ENCODE peak calls at places on chromosomes 1 and 21, in seven cellular contexts. V is transverse colon; G is OCI-M1; D is activated CD4-positive, alpha-beta memory T cell treated with anti-CD3 and anti-CD28 coated beads, Interleukin-2, amount 10 ng/mL, durations not matched to agents 7 days and 5 days; M is neural crest cell; Q is brain microvascular endothelial cell; R is activated CD4-positive, alpha-beta T cell treated with anti-CD3 and anti-CD28 coated beads, Interleukin-2, amount 10 ng/mL, durations not matched to agents 7 days and 5 days. Y is an unnamed sample.

GRCh38 chr1:65177457-65177856 is 29.5 kb downstream of the AK4 start:
- DNase-seq in V (no peak), G (no peak), D (no peak), M (no peak), Q (peak), R (no peak), Y (no peak)

GRCh38 chr1:109396513-109396839 is 1.2 kb downstream of the SORT1 start:
- DNase-seq in V (no peak), G (no peak), D (no peak), M (no peak), Q (no peak), R (no peak), Y (no peak)

GRCh38 chr21:42597487-42598158 is 55.8 kb upstream of the PDE9A start:
- DNase-seq in V (no peak), G (no peak), D (no peak), M (no peak), Q (no peak), R (no peak), Y (no peak)

GRCh38 chr1:231334079-231334666 is 3.5 kb downstream of the EXOC8 start:
- DNase-seq in V (no peak), G (no peak), D (no peak), M (no peak), Q (no peak), R (no peak), Y (no peak)

GRCh38 chr1:78060857-78061563 is 15.2 kb downstream of the GIPC2 start:
- DNase-seq in V (no peak), G (peak), D (no peak), M (no peak), Q (no peak), R (no peak), Y (no peak)

GRCh38 chr1:107649023-107649422 is 316.0 kb downstream of the VAV3 start:
- DNase-seq in V (no peak), G (no peak), D (no peak), M (no peak), Q (no peak), R (no peak), Y (no peak)

GRCh38 chr1:156114919-156115513 is 505 bp downstream of the LMNA start:
- DNase-seq in V (no peak), G (peak), D (no peak), M (peak), Q (no peak), R (no peak), Y (no peak)

GRCh38 chr1:198986041-198986440 is 347.2 kb downstream of the PTPRC start:
- DNase-seq in V (no peak), G (peak), D (no peak), M (no peak), Q (no peak), R (no peak), Y (no peak)

GRCh38 chr1:8142955-8143629 is 117.0 kb upstream of the ERRFI1 start:
- DNase-seq in V (no peak), G (no peak), D (no peak), M (no peak), Q (peak), R (no peak), Y (no peak)

GRCh38 chr1:179883040-179883501 is 986 bp downstream of the TOR1AIP1 start:
- DNase-seq in V (peak), G (no peak), D (no peak), M (no peak), Q (no peak), R (peak), Y (no peak)

GRCh38 chr1:92306020-92306419 is 7.2 kb downstream of the RPAP2 start:
- DNase-seq in V (no peak), G (peak), D (no peak), M (no peak), Q (no peak), R (no peak), Y (no peak)